ENCODE peak calls at places on chromosomes 7 and 10, in five cellular contexts. O, U, G, L and J are unnamed samples.

GRCh38 chr7:155570171-155570958 is 24.0 kb upstream of the CNPY1 start:
- DNase-seq in O (no peak), U (no peak), G (no peak), L (no peak), J (no peak)

GRCh38 chr7:103240806-103241205 is 56.4 kb upstream of the PMPCB start:
- DNase-seq in O (no peak), U (no peak), G (no peak), L (no peak), J (no peak)

GRCh38 chr10:92124524-92125168 is 166.2 kb downstream of the CPEB3 start:
- DNase-seq in O (no peak), U (peak; percentile 51), G (peak; percentile 75), L (no peak), J (peak; percentile 67)

GRCh38 chr7:74254858-74255379 is 720 bp upstream of the RFC2 start:
- DNase-seq in O (no peak), U (no peak), G (no peak), L (no peak), J (no peak)

GRCh38 chr10:42971251-42971599 is 105.6 kb upstream of the RET start:
- DNase-seq in O (no peak), U (no peak), G (peak; percentile 6), L (no peak), J (no peak)

GRCh38 chr10:985361-985760 is 2.9 kb upstream of the GTPBP4 start:
- DNase-seq in O (no peak), U (no peak), G (no peak), L (no peak), J (no peak)

GRCh38 chr10:102835007-102835482 is 2.2 kb downstream of the CYP17A1 start:
- DNase-seq in O (peak; percentile 78), U (peak; percentile 81), G (peak; percentile 34), L (no peak), J (peak; percentile 59)

GRCh38 chr7:81662531-81662930 is 107.3 kb downstream of the HGF start:
- DNase-seq in O (no peak), U (no peak), G (no peak), L (no peak), J (no peak)

GRCh38 chr10:78640981-78641646 is 427.7 kb upstream of the ZMIZ1 start:
- DNase-seq in O (no peak), U (no peak), G (no peak), L (no peak), J (no peak)

GRCh38 chr10:37535459-37536246 is 321.8 kb downstream of the ZNF248 start:
- DNase-seq in O (no peak), U (no peak), G (no peak), L (no peak), J (no peak)

GRCh38 chr7:77537595-77538185 is 595 bp downstream of the PTPN12 start:
- DNase-seq in O (peak; percentile 67), U (peak; percentile 32), G (no peak), L (peak; percentile 88), J (no peak)

GRCh38 chr10:86178401-86179142 is 188.0 kb downstream of the GRID1 start:
- DNase-seq in O (peak; percentile 49), U (no peak), G (no peak), L (no peak), J (no peak)

GRCh38 chr10:127881262-127881661 is 11.5 kb downstream of the CLRN3 start:
- DNase-seq in O (no peak), U (no peak), G (no peak), L (peak; percentile 62), J (no peak)

GRCh38 chr10:804787-805634 is 115.5 kb upstream of the DIP2C start:
- DNase-seq in O (no peak), U (no peak), G (no peak), L (peak; percentile 79), J (no peak)

GRCh38 chr7:134315679-134316538 is 821 bp downstream of the SLC35B4 start:
- DNase-seq in O (peak; percentile 22), U (peak; percentile 41), G (no peak), L (no peak), J (no peak)

GRCh38 chr10:74206727-74207126 is 55.7 kb downstream of the ADK start:
- DNase-seq in O (no peak), U (no peak), G (peak; percentile 63), L (no peak), J (no peak)

GRCh38 chr7:30594055-30594539 is 581 bp upstream of the GARS1 start:
- DNase-seq in O (peak; percentile 41), U (peak; percentile 20), G (no peak), L (no peak), J (no peak)

GRCh38 chr10:110864662-110865140 is 7.0 kb upstream of the PDCD4 start:
- DNase-seq in O (no peak), U (peak; percentile 30), G (no peak), L (no peak), J (no peak)

GRCh38 chr7:155921804-155922506 is 109.7 kb upstream of the SHH start:
- DNase-seq in O (no peak), U (no peak), G (peak; percentile 45), L (no peak), J (no peak)

GRCh38 chr7:33764752-33765451 is 140.4 kb upstream of the BMPER start:
- DNase-seq in O (no peak), U (peak; percentile 26), G (no peak), L (no peak), J (no peak)

GRCh38 chr7:194257-194995 is 2.1 kb downstream of the FAM20C start:
- DNase-seq in O (no peak), U (no peak), G (no peak), L (no peak), J (no peak)

GRCh38 chr10:61836233-61836887 is 65.1 kb upstream of the ARID5B start:
- DNase-seq in O (no peak), U (no peak), G (no peak), L (no peak), J (no peak)

GRCh38 chr10:58963101-58963534 is 213.3 kb upstream of the PHYHIPL start:
- DNase-seq in O (peak; percentile 21), U (no peak), G (no peak), L (no peak), J (no peak)

GRCh38 chr10:45061982-45062381 is 61.3 kb downstream of the ZNF22 start:
- DNase-seq in O (no peak), U (no peak), G (no peak), L (no peak), J (no peak)

GRCh38 chr10:36023939-36024338 is 381.8 kb upstream of the FZD8 start:
- DNase-seq in O (no peak), U (peak; percentile 49), G (no peak), L (no peak), J (peak; percentile 26)

GRCh38 chr7:6128205-6128604 is 97.0 kb downstream of the ANKRD61 start:
- DNase-seq in O (no peak), U (no peak), G (no peak), L (no peak), J (no peak)

GRCh38 chr7:93920496-93921189 is 892 bp upstream of the GNG11 start:
- DNase-seq in O (no peak), U (no peak), G (no peak), L (no peak), J (no peak)

GRCh38 chr7:43764039-43764789 is 5.7 kb downstream of the BLVRA start:
- DNase-seq in O (peak; percentile 55), U (no peak), G (peak; percentile 67), L (peak; percentile 85), J (no peak)

GRCh38 chr10:23742368-23742767 is 303.5 kb downstream of the OTUD1 start:
- DNase-seq in O (no peak), U (no peak), G (no peak), L (no peak), J (no peak)

GRCh38 chr7:65800890-65801341 is 72.0 kb upstream of the VKORC1L1 start:
- DNase-seq in O (no peak), U (no peak), G (no peak), L (no peak), J (no peak)

GRCh38 chr7:66952343-66953043 is 31.5 kb downstream of the TMEM248 start:
- DNase-seq in O (no peak), U (peak; percentile 58), G (no peak), L (no peak), J (no peak)

GRCh38 chr7:119959811-119960210 is 313.2 kb upstream of the KCND2 start:
- DNase-seq in O (no peak), U (no peak), G (no peak), L (no peak), J (no peak)

GRCh38 chr7:5652829-5653228 is 128.6 kb downstream of the RNF216 start:
- DNase-seq in O (no peak), U (no peak), G (no peak), L (no peak), J (no peak)

GRCh38 chr7:5479133-5479745 is 55.6 kb upstream of the TNRC18 start:
- DNase-seq in O (no peak), U (no peak), G (no peak), L (no peak), J (no peak)

GRCh38 chr7:100400656-100401055 is 27.4 kb downstream of the PILRA start:
- DNase-seq in O (peak; percentile 61), U (no peak), G (no peak), L (no peak), J (no peak)

DNA sequence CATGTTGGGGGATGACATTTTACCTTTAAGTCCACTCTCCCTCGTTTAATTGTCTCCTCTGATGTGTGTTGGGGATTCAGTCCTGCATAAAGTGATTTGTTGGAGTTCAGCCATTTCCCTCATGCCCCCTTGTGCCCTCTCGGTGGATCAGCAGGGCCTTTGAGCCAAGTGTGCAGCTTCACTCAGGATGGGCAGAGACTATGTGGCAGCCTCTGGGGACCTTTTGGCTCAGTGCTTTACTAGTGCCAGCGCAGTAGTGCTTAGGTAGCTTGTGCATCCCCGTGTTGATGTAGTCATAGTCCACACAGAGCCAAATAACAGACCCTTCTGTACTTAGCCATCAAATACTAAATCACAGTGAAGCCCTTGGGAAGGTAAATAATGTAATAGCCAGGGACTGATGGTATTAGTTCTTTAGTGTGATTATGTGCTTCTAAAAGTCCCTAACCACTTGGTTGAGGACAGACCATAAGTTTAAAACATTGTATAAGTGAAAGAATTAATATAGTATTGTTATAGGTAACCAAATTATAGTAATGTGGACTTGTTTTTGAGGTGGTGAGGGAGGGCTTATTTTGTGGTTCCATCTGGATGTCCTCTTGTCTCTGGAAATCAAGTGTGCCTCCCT is 11.4 kb downstream of the BUB3 start:
- DNase-seq in O (no peak), U (no peak), G (no peak), L (no peak), J (no peak)
- TF ChIP-seq CTCF in O (no peak), U (no peak), G (no peak), L (no peak), J (no peak)

GRCh38 chr7:150371131-150371995 is 2.7 kb downstream of the REPIN1 start:
- DNase-seq in O (no peak), U (peak; percentile 15), G (no peak), L (no peak), J (no peak)
- H3K4me3 ChIP-seq in O (no peak overlapping the region), U (no peak overlapping the region), G (no peak overlapping the region), L (no peak overlapping the region), J (no peak overlapping the region)

DNA sequence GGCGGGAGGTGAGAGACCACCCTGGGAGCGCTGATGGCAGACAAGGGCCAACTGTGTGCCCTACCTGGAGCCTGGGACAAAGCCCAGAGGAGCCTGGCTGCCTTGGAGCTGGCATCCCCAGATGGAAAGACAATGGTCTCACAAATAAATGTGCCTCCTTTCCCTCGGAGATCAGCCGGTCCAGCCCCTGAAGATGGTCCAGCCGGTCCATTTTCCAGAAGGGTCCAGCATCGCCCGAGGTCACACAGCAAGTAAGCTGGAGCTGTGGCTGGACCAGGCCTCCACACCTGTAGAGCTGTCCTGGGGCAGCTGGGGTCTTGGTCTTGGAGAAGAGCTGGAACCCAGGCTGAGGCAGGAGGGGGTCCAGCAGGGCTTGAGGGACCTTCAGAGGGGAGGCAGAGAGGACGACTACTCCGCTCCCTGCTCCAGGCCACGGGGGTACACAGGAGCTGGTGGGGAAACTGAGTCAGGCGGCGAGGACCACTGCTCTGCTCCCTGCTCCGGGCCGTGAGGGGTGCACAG is 3.6 kb downstream of the ELFN1 start:
- DNase-seq in O (no peak), U (peak; percentile 7), G (no peak), L (peak; percentile 41), J (no peak)
- H3K27me3 ChIP-seq in O (peaks cover 54% of the 10 kb centered on the region), U (peaks cover 54% of the 10 kb centered on the region), G (peaks cover 75% of the 10 kb centered on the region), L (peaks cover 31% of the 10 kb centered on the region), J (peaks cover 49% of the 10 kb centered on the region)

GRCh38 chr10:119198438-119198837 is 8.9 kb upstream of the GRK5 start:
- DNase-seq in O (peak; percentile 19), U (no peak), G (no peak), L (no peak), J (no peak)
- TF ChIP-seq CTCF in O (peak; percentile 57), U (peak; percentile 17), G (no peak), L (peak; percentile 23), J (peak; percentile 56)